ENCODE peak calls at places on chromosomes 1 and 21, in six cellular contexts. K is kidney tubule cell; N is colonic mucosa; R is stimulated activated CD4-positive, alpha-beta T cell treated with anti-CD3 and anti-CD28 coated beads, Interleukin-4, amount 100 ng/mL, for 4 hours; Q is T-helper 17 cell; B is Calu3. P is an unnamed sample.

GRCh38 chr1:92843046-92843423 is 11.2 kb downstream of the RPL5 start:
- DNase-seq in K (no peak), N (no peak), R (no peak), Q (no peak), B (no peak), P (no peak)

GRCh38 chr1:169326644-169327316 is 40.8 kb downstream of the NME7 start:
- DNase-seq in K (peak; percentile 83), N (no peak), R (no peak), Q (no peak), B (no peak), P (no peak)

GRCh38 chr21:25558123-25558522 is 49.2 kb downstream of the MRPL39 start:
- DNase-seq in K (no peak), N (no peak), R (no peak), Q (no peak), B (no peak), P (no peak)

GRCh38 chr21:41610042-41610839 is 102.3 kb upstream of the TMPRSS2 start:
- DNase-seq in K (peak; percentile 45), N (peak; percentile 78), R (no peak), Q (no peak), B (peak; percentile 66), P (peak; percentile 85)

GRCh38 chr1:87572891-87573290 is 244.2 kb downstream of the LMO4 start:
- DNase-seq in K (no peak), N (no peak), R (no peak), Q (no peak), B (no peak), P (no peak)

GRCh38 chr1:107124705-107125104 is 16.1 kb upstream of the NTNG1 start:
- DNase-seq in K (peak; percentile 45), N (no peak), R (no peak), Q (no peak), B (no peak), P (no peak)

GRCh38 chr1:212561501-212561931 is 47.0 kb upstream of the ATF3 start:
- DNase-seq in K (peak; percentile 74), N (no peak), R (no peak), Q (no peak), B (peak; percentile 40), P (no peak)

GRCh38 chr1:117779364-117779763 is 150.1 kb downstream of the GDAP2 start:
- DNase-seq in K (no peak), N (no peak), R (no peak), Q (no peak), B (no peak), P (no peak)

GRCh38 chr1:159492575-159493323 is 43.1 kb downstream of the OR10J5 start:
- DNase-seq in K (peak; percentile 9), N (no peak), R (no peak), Q (no peak), B (no peak), P (no peak)

GRCh38 chr1:41461790-41462679 is 22.4 kb downstream of the EDN2 start:
- DNase-seq in K (no peak), N (peak; percentile 45), R (no peak), Q (no peak), B (no peak), P (no peak)

GRCh38 chr1:177586429-177586828 is 383.4 kb downstream of the SEC16B start:
- DNase-seq in K (peak; percentile 79), N (no peak), R (no peak), Q (no peak), B (no peak), P (no peak)

GRCh38 chr1:33143698-33144097 is 38.1 kb downstream of the TRIM62 start:
- DNase-seq in K (no peak), N (no peak), R (no peak), Q (no peak), B (no peak), P (no peak)

GRCh38 chr1:219066631-219067349 is 106.9 kb upstream of the LYPLAL1 start:
- DNase-seq in K (peak; percentile 74), N (no peak), R (no peak), Q (no peak), B (peak; percentile 35), P (no peak)

GRCh38 chr1:201406831-201407406 is 7.8 kb upstream of the LAD1 start:
- DNase-seq in K (peak; percentile 92), N (peak; percentile 86), R (no peak), Q (no peak), B (peak; percentile 56), P (no peak)

GRCh38 chr1:85179517-85179916 is 21.3 kb downstream of the SYDE2 start:
- DNase-seq in K (no peak), N (no peak), R (no peak), Q (no peak), B (no peak), P (no peak)

GRCh38 chr1:152397474-152397873 is 16.6 kb downstream of the CRNN start:
- DNase-seq in K (no peak), N (no peak), R (no peak), Q (no peak), B (no peak), P (no peak)

GRCh38 chr1:41799723-41800122 is 119.0 kb downstream of the HIVEP3 start:
- DNase-seq in K (peak; percentile 21), N (no peak), R (no peak), Q (no peak), B (no peak), P (no peak)

GRCh38 chr1:113929750-113930498 is 800 bp downstream of the HIPK1 start:
- DNase-seq in K (peak; percentile 51), N (peak; percentile 68), R (peak; percentile 44), Q (peak; percentile 80), B (peak; percentile 34), P (peak; percentile 66)

GRCh38 chr1:118563969-118564951 is 379.2 kb upstream of the SPAG17 start:
- DNase-seq in K (no peak), N (no peak), R (no peak), Q (no peak), B (no peak), P (no peak)

GRCh38 chr1:92804721-92805169 is 19.8 kb upstream of the EVI5 start:
- DNase-seq in K (peak; percentile 91), N (peak; percentile 78), R (no peak), Q (no peak), B (peak; percentile 73), P (peak; percentile 84)